ENCODE peak calls at places on chromosome 14, in eight cellular contexts. Z is foreskin keratinocyte, B is Peyer's patch, V is AG09319, O is brain microvascular endothelial cell, S is fibroblast of the aortic adventitia, U is osteocyte, T is mesothelial cell of epicardium. Y is an unnamed sample.

GRCh38 chr14:73726025-73726961 is 12.1 kb upstream of the PNMA1 start:
- DNase-seq in S (peak), Z (no peak), O (no peak), B (no peak), V (no peak), T (no peak), U (peak), Y (no peak)

GRCh38 chr14:103594265-103594664 is 31.5 kb downstream of the COA8 start:
- DNase-seq in S (no peak), Z (peak), U (peak), B (no peak), V (no peak), O (peak), T (no peak), Y (peak)

GRCh38 chr14:59022144-59022543 is 166.3 kb upstream of the DAAM1 start:
- DNase-seq in B (no peak), S (no peak), V (no peak), T (no peak), U (no peak), O (no peak), Z (no peak), Y (no peak)

GRCh38 chr14:75049136-75049535 is 2.1 kb downstream of the MLH3 start:
- DNase-seq in T (no peak), Z (no peak), V (no peak), B (no peak), O (no peak), U (no peak), S (peak), Y (no peak)

GRCh38 chr14:32494566-32495434 is 165.7 kb downstream of the AKAP6 start:
- DNase-seq in V (no peak), T (no peak), O (no peak), U (no peak), S (no peak), B (no peak), Z (no peak), Y (peak)

GRCh38 chr14:73750161-73750901 is 36.1 kb upstream of the PNMA1 start:
- DNase-seq in B (no peak), T (no peak), Z (no peak), V (no peak), O (no peak), S (no peak), U (no peak), Y (no peak)

GRCh38 chr14:21107360-21107781 is 6.5 kb downstream of the TMEM253 start:
- DNase-seq in B (no peak), S (peak), O (peak), V (no peak), T (no peak), Z (peak), U (no peak), Y (no peak)

GRCh38 chr14:36471431-36471830 is 48.6 kb downstream of the NKX2-1 start:
- DNase-seq in S (no peak), B (no peak), V (no peak), T (no peak), Z (no peak), O (no peak), U (no peak), Y (no peak)

GRCh38 chr14:35504260-35504659 is 29.7 kb upstream of the INSM2 start:
- DNase-seq in U (no peak), S (no peak), B (no peak), T (no peak), Z (no peak), V (no peak), O (no peak), Y (no peak)

GRCh38 chr14:76422662-76423061 is 46.7 kb downstream of the ESRRB start:
- DNase-seq in U (no peak), Z (no peak), O (no peak), B (no peak), S (no peak), V (no peak), T (no peak), Y (no peak)

GRCh38 chr14:68476212-68476964 is 316.5 kb downstream of the ZFP36L1 start:
- DNase-seq in O (peak), S (peak), V (peak), T (no peak), U (no peak), Z (peak), B (peak), Y (peak)

GRCh38 chr14:54572316-54572715 is 5.4 kb downstream of the SAMD4A start:
- DNase-seq in T (no peak), V (no peak), S (peak), U (no peak), Z (no peak), O (peak), B (no peak), Y (no peak)
- TF ChIP-seq CTCF in T (peak), V (peak), S (peak), U (peak), Z (peak), O (peak), B (no peak), Y (peak)

GRCh38 chr14:100488057-100488456 is 99.2 kb downstream of the BEGAIN start:
- DNase-seq in B (no peak), Z (no peak), O (no peak), T (no peak), S (no peak), U (no peak), V (no peak), Y (no peak)
- TF ChIP-seq CTCF in B (no peak), Z (no peak), O (no peak), T (no peak), S (no peak), U (no peak), V (no peak), Y (no peak)

GRCh38 chr14:61469771-61470170 is 148.4 kb downstream of the PRKCH start:
- DNase-seq in T (no peak), U (no peak), Z (no peak), S (no peak), V (no peak), O (no peak), B (no peak), Y (no peak)
- TF ChIP-seq CTCF in T (no peak), U (no peak), Z (no peak), S (no peak), V (no peak), O (no peak), B (no peak), Y (no peak)

DNA sequence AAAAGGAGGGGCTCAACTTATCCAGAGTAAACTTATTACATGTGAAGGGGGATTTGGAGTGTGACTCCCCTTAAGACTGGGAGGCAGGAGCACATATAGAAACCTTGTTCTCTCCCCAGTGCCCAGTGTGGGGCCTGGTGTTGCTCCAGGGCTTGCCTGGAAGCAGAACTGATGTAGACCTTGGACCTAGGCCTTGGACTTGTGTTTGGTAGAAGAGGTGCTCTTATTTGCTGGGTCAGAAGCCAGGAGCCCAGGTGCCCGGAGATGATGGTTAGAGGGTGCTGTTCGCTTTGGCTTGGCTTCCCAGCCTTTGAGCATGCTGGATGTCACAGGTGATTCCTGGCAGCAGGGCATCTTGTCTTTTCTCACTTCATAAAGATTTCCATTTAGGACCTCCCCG is 110.4 kb downstream of the SMOC1 start:
- DNase-seq in V (no peak), O (no peak), B (no peak), U (no peak), T (no peak), S (no peak), Z (no peak), Y (no peak)
- TF ChIP-seq CTCF in V (no peak), O (no peak), B (no peak), U (no peak), T (no peak), S (no peak), Z (no peak), Y (no peak)

GRCh38 chr14:63840981-63841380 is 11.8 kb upstream of the SYNE2 start:
- DNase-seq in O (no peak), Z (no peak), B (peak), T (no peak), S (no peak), V (no peak), U (peak), Y (no peak)
- TF ChIP-seq CTCF in O (peak), Z (peak), B (no peak), T (no peak), S (peak), V (peak), U (no peak), Y (peak)

DNA sequence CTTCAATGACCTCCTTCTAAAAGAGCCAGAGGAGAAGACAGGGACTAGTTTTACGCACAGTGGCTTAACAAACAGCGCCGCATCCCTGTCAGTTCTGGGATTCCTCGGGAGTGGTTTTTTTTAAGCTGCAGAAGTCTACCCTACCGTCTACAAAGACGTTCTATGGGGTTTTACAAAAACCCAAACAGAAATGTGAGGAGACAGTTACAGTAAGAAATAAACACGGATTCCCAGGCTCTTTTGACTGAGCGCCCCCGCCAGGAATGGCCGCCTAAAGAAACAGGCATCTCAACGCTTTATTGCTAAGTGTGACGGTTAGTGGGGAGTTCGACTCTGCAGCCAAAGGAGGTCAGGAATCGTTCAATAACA is 484 bp downstream of the ALKBH1 start:
- DNase-seq in Z (peak), T (peak), U (peak), O (peak), V (no peak), S (peak), B (peak), Y (peak)
- TF ChIP-seq CTCF in Z (peak), T (no peak), U (peak), O (peak), V (peak), S (peak), B (no peak), Y (peak)

DNA sequence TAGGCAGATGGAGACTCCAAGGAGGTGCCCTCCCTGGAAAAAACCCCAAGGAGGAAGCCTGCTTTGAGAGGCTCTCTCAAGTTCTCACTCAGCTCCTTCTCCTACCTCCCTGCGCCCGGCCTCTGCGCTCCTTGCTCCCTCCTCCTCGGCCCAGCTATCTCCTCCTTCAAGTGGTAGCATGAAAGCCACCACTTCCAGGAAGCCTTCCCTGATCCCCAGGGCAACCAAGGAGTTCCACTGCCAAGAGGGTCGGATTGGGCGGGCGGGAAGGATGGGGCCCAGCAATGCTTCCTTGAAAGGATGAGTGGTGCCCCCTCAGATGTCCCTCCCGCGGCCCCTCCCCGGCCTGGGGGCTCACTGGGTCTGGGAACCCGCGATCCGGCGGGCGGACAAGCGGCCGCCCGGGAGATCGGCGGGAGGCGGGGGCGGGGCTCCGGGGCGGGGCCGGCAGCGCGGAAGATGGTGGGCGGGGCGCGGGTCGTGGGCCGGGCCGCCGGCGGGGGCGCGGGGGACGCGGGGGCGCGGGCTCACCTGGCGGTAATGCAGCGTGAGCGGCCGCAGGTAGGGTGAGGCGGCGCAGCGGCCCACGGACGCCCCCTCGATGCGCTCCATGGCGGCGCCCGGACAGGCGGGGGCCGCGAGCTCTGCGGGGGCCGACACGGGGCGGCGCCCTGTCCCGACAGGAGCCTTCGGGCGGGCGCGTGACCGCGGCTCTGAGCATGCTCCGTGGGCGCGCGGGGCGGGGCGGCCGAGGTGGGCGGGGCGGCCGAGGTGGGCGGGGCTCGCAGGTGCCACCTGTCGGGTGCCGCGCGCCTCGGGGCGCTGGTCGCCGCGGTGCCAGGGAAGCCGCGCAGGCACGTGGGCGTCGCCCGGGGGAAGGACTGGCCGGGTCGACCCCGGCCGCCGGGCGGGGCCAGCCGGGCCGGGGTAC is at the start of gene NUDT14:
- DNase-seq in B (peak), V (no peak), O (peak), Z (no peak), U (peak), T (peak), S (peak), Y (peak)
- TF ChIP-seq CTCF in B (no peak), V (no peak), O (no peak), Z (no peak), U (no peak), T (no peak), S (no peak), Y (no peak)